ENCODE peak calls at places on chromosomes 11 and 22, in ten cellular contexts. O, E, W, K, C, J, L, G, T and R are unnamed samples.
A peak's percentile ranks its signal among the peaks of the same experiment; 100 is the strongest.

GRCh38 chr11:7473702-7474101 is 11.6 kb upstream of the OLFML1 start:
- DNase-seq in J (no peak), G (no peak), C (no peak), K (no peak), O (no peak), L (no peak), T (no peak), W (no peak), E (no peak), R (peak; percentile 31)

GRCh38 chr11:30911247-30911646 is 325.1 kb upstream of the MPPED2 start:
- DNase-seq in C (no peak), G (no peak), L (no peak), K (no peak), O (no peak), T (no peak), W (no peak), E (no peak), J (peak; percentile 30), R (no peak)

GRCh38 chr22:45831394-45831793 is 145.6 kb downstream of the WNT7B start:
- DNase-seq in T (no peak), E (no peak), K (no peak), J (peak; percentile 33), W (no peak), C (no peak), L (no peak), G (no peak), O (no peak), R (no peak)

GRCh38 chr11:48307760-48308386 is 1.9 kb downstream of the OR4S1 start:
- DNase-seq in L (peak; percentile 63), J (peak; percentile 57), O (peak; percentile 27), C (peak; percentile 74), K (peak; percentile 58), E (peak; percentile 20), T (peak; percentile 51), W (peak; percentile 56), G (no peak), R (no peak)

GRCh38 chr22:35509451-35509850 is 31.2 kb upstream of the RASD2 start:
- DNase-seq in C (no peak), L (no peak), K (no peak), E (no peak), J (no peak), O (no peak), T (no peak), W (no peak), G (no peak), R (no peak)

GRCh38 chr11:65419460-65419772 is 3.2 kb upstream of the NEAT1 start:
- DNase-seq in T (no peak), L (no peak), J (no peak), E (peak; percentile 31), W (no peak), K (no peak), C (no peak), G (no peak), O (no peak), R (no peak)

GRCh38 chr22:42288791-42289190 is 18.3 kb upstream of the TCF20 start:
- DNase-seq in L (no peak), J (no peak), K (no peak), C (no peak), E (no peak), O (no peak), T (no peak), W (no peak), G (no peak), R (no peak)

GRCh38 chr11:70028147-70028855 is 49.8 kb upstream of the ANO1 start:
- DNase-seq in E (no peak), L (no peak), O (no peak), K (no peak), W (no peak), G (no peak), J (no peak), T (no peak), C (no peak), R (no peak)

GRCh38 chr11:34145073-34145472 is 39.6 kb downstream of the NAT10 start:
- DNase-seq in J (no peak), C (no peak), G (no peak), E (no peak), T (no peak), L (no peak), O (no peak), W (no peak), K (no peak), R (no peak)

GRCh38 chr11:78809931-78810481 is 235.3 kb upstream of the NARS2 start:
- DNase-seq in L (no peak), C (no peak), J (no peak), T (no peak), G (no peak), K (no peak), E (no peak), W (no peak), O (no peak), R (no peak)

GRCh38 chr11:93842461-93842860 is 8.0 kb downstream of the VSTM5 start:
- DNase-seq in C (peak; percentile 88), K (no peak), W (no peak), E (no peak), J (peak; percentile 75), G (peak; percentile 28), L (no peak), T (no peak), O (no peak), R (no peak)

GRCh38 chr22:36835903-36836302 is 19.1 kb upstream of the PVALB start:
- DNase-seq in E (no peak), C (no peak), L (no peak), K (no peak), O (no peak), J (no peak), T (no peak), G (no peak), W (no peak), R (no peak)

GRCh38 chr11:65362320-65362931 is 7.9 kb downstream of the TIGD3 start:
- DNase-seq in J (no peak), T (no peak), C (no peak), L (no peak), K (no peak), O (no peak), G (no peak), E (no peak), W (no peak), R (no peak)

GRCh38 chr22:38069372-38070249 is 12.4 kb downstream of the PICK1 start:
- DNase-seq in J (no peak), T (peak; percentile 55), G (no peak), E (peak; percentile 83), K (no peak), C (peak; percentile 29), L (no peak), O (peak; percentile 13), W (peak; percentile 85), R (no peak)

GRCh38 chr11:83122766-83123165 is 34.2 kb upstream of the PCF11 start:
- DNase-seq in J (no peak), E (no peak), T (no peak), K (no peak), G (no peak), C (no peak), O (no peak), W (no peak), L (no peak), R (no peak)

GRCh38 chr11:27723685-27724084 is 23.4 kb upstream of the BDNF start:
- DNase-seq in J (no peak), T (no peak), K (no peak), W (no peak), E (no peak), L (no peak), G (no peak), C (no peak), O (no peak), R (no peak)

GRCh38 chr11:44874284-44874683 is 76.4 kb downstream of the TP53I11 start:
- DNase-seq in O (no peak), L (no peak), W (no peak), G (no peak), E (no peak), C (no peak), T (no peak), J (no peak), K (no peak), R (no peak)

GRCh38 chr11:100562102-100562501 is 125.0 kb upstream of the ARHGAP42 start:
- DNase-seq in O (no peak), C (no peak), E (no peak), K (no peak), L (peak; percentile 22), T (no peak), J (peak; percentile 84), W (peak; percentile 26), G (peak; percentile 81), R (no peak)

GRCh38 chr11:86183694-86184093 is 60.9 kb upstream of the EED start:
- DNase-seq in K (no peak), J (peak; percentile 82), G (no peak), E (no peak), C (no peak), O (no peak), T (no peak), W (no peak), L (no peak), R (no peak)

GRCh38 chr11:105368711-105369110 is 229.1 kb upstream of the CARD18 start:
- DNase-seq in J (no peak), K (no peak), T (no peak), C (no peak), G (no peak), L (no peak), W (no peak), E (no peak), O (no peak), R (no peak)

GRCh38 chr22:31692186-31692886 is 30.3 kb upstream of the PISD start:
- DNase-seq in L (no peak), E (no peak), G (peak; percentile 24), C (no peak), T (no peak), W (no peak), J (peak; percentile 27), K (no peak), O (no peak), R (no peak)

GRCh38 chr11:128598096-128598495 is 10.7 kb upstream of the ETS1 start:
- DNase-seq in K (no peak), G (no peak), J (no peak), L (no peak), O (no peak), E (no peak), C (no peak), W (no peak), T (no peak), R (no peak)

GRCh38 chr11:126791446-126791845 is 209.1 kb downstream of the KIRREL3 start:
- DNase-seq in L (no peak), G (no peak), T (no peak), C (no peak), K (no peak), W (no peak), O (no peak), J (no peak), E (no peak), R (no peak)

GRCh38 chr11:110955797-110956196 is 243.6 kb upstream of the ARHGAP20 start:
- DNase-seq in O (no peak), C (no peak), J (peak; percentile 4), K (no peak), L (no peak), T (no peak), E (no peak), G (no peak), W (no peak), R (no peak)

GRCh38 chr22:20810645-20811044 is 36.7 kb downstream of the SERPIND1 start:
- DNase-seq in L (no peak), W (no peak), T (no peak), C (no peak), G (no peak), E (no peak), O (no peak), J (no peak), K (no peak), R (no peak)

GRCh38 chr11:122843281-122844150 is 5.2 kb downstream of the CRTAM start:
- DNase-seq in T (no peak), G (no peak), W (no peak), E (no peak), J (no peak), L (no peak), K (no peak), O (no peak), C (no peak), R (no peak)

GRCh38 chr11:58498464-58498863 is 9.4 kb downstream of the OR5B21 start:
- DNase-seq in C (no peak), L (no peak), T (no peak), K (no peak), W (no peak), O (no peak), G (no peak), J (no peak), E (no peak), R (no peak)

GRCh38 chr11:94834931-94835330 is 66.8 kb downstream of the AMOTL1 start:
- DNase-seq in T (no peak), L (no peak), G (peak; percentile 19), C (no peak), O (no peak), W (no peak), E (no peak), K (no peak), J (no peak), R (no peak)